ENCODE peak calls at places on chromosome 7, in nine cellular contexts. Z is MM.1S, L is testis, N is suprapubic skin, O is breast epithelium, H is left lung, S is psoas muscle, Y is tibial artery, M is adrenal gland. B is an unnamed sample. For H3K36me3 and H3K27me3, the result is how much of the 10 kb centered on the place peaks cover.

GRCh38 chr7:30466266-30466665 is 12.3 kb downstream of the NOD1 start:
- DNase-seq in O (no peak), H (no peak), L (no peak), N (no peak), Y (no peak), Z (no peak), S (no peak), M (no peak), B (no peak)

GRCh38 chr7:129862672-129863071 is 90.1 kb downstream of the UBE2H start:
- DNase-seq in N (no peak), O (no peak), S (no peak), Z (no peak), H (no peak), L (no peak), M (no peak), Y (no peak), B (no peak)

GRCh38 chr7:150503581-150503980 is 11.1 kb upstream of the GIMAP7 start:
- DNase-seq in H (no peak), L (no peak), M (no peak), Z (no peak), N (no peak), O (no peak), Y (no peak), S (no peak), B (no peak)

GRCh38 chr7:77413128-77413527 is 3.0 kb downstream of the GSAP start:
- DNase-seq in H (peak), Y (no peak), N (no peak), Z (no peak), L (no peak), S (no peak), O (no peak), M (no peak), B (no peak)

GRCh38 chr7:80313716-80314115 is 179.1 kb downstream of the GNAI1 start:
- DNase-seq in N (no peak), M (no peak), Y (no peak), L (no peak), S (no peak), O (no peak), H (no peak), Z (no peak), B (no peak)

GRCh38 chr7:99165816-99166215 is 21.9 kb upstream of the SMURF1 start:
- DNase-seq in H (no peak), Y (peak), N (no peak), S (no peak), Z (no peak), L (no peak), M (no peak), O (no peak), B (no peak)

GRCh38 chr7:55532150-55532917 is 40.0 kb downstream of the VOPP1 start:
- DNase-seq in Y (no peak), M (no peak), N (no peak), Z (peak), L (no peak), H (no peak), S (no peak), O (no peak), B (peak)

GRCh38 chr7:38858281-38858884 is 50.6 kb downstream of the VPS41 start:
- DNase-seq in H (no peak), Z (no peak), M (no peak), Y (no peak), S (no peak), O (no peak), L (no peak), N (no peak), B (no peak)

GRCh38 chr7:157096286-157097055 is 42.3 kb upstream of the UBE3C start:
- DNase-seq in Y (no peak), H (no peak), L (no peak), S (no peak), N (no peak), M (no peak), Z (no peak), O (no peak), B (no peak)

GRCh38 chr7:70481717-70482116 is 650.2 kb upstream of the GALNT17 start:
- DNase-seq in H (no peak), S (no peak), Z (no peak), Y (no peak), O (no peak), M (no peak), N (no peak), L (no peak), B (no peak)

GRCh38 chr7:6435486-6436384 is 12.0 kb downstream of the DAGLB start:
- DNase-seq in H (peak), L (peak), Y (peak), S (peak), O (peak), Z (peak), M (peak), N (peak), B (peak)

GRCh38 chr7:18426564-18427226 is 68.9 kb upstream of the HDAC9 start:
- DNase-seq in N (no peak), H (no peak), O (no peak), S (no peak), Y (no peak), L (no peak), Z (no peak), M (no peak), B (no peak)

DNA sequence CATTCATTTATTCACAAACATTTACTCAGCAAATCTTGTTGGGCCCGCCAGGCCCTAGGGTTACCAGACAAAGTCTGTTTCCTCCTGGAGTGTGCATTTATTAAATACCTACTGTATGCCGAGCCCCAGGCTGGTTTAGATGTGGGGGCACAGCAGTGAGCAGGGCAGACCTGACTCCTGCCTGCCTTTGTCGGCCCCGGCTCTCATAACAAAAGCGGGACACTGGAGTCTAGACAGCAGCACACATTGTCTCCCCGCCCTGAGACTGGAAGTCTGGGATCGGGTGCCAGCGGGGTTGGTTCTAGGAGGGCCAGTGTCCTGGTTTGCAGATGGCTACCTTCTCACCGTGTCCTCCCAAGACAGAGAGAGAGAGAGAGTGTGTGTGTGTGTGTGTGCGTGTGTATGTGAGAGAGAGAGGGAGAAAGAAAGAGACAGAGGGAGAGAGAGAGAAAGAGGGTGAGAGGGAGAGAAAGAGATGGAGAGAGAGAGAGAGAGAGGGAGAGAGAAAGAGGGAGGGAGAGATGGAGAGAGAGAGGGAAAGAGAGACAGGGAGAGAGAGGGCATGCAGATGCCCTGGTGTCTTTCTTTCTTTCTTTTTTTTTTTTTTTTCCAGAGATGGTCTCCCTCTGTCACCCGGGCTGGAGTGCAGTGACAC is 25.9 kb downstream of the ELFN1 start:
- DNase-seq in Y (peak), O (peak), M (no peak), L (peak), N (no peak), S (peak), H (peak), Z (no peak), B (peak)
- H3K36me3 ChIP-seq in Y (under half), O (under half), M (under half), L (under half), N (under half), S (under half), H (under half), Z (under half), B (under half)

DNA sequence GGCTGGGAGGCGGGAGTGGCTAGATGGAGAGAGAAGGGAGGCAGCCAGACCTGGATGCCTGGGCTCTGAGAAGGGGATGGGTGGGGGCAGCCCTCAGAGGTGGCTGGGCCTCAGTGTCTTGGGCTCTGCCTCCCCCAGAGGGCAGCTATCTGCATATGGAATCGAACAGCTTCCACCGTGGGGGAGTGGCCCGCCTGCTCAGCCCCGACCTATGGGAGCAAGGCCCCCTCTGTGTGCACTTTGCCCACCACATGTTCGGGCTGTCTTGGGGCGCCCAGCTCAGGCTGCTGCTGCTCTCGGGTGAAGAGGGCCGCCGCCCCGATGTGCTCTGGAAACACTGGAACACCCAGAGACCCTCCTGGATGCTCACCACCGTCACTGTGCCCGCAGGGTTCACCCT is 3.3 kb downstream of the ZAN start:
- DNase-seq in O (no peak), Y (no peak), M (no peak), N (no peak), Z (no peak), H (no peak), S (no peak), L (no peak), B (no peak)
- H3K27me3 ChIP-seq in O (under half), Y (under half), M (under half), N (under half), Z (half or more), H (under half), S (under half), L (under half), B (under half)

GRCh38 chr7:27145884-27146401 is 1.6 kb downstream of the HOXA6 start:
- DNase-seq in S (no peak), H (no peak), Z (no peak), O (peak), L (no peak), N (no peak), Y (no peak), M (no peak), B (peak)
- H3K4me3 ChIP-seq in S (peak), H (peak), Z (no peak), O (peak), L (no peak), N (peak), Y (no peak), M (no peak), B (no peak)

DNA sequence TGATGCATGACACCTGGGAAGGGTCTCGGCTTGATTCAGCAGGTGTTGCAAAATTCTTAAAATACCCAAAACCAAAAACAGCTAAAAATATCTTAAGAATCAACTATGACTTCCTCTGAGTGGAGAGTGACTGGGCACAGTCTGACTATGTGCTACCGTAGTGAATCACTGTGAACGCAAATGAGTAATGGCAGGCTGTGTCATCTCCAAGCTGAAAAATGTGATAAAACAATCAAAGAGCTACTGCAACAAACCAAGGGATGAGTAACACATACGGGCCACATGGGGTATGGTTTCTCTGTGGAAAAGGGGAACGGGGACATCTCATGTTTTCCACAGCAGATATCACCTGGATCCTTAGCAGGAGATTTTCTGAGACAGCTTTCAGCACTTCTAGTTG is 127.5 kb downstream of the ABCA13 start:
- DNase-seq in O (no peak), S (no peak), L (no peak), M (no peak), Z (peak), H (no peak), Y (no peak), N (no peak), B (no peak)
- H3K36me3 ChIP-seq in O (under half), S (under half), L (under half), M (under half), Z (under half), H (under half), Y (under half), N (under half), B (under half)

DNA sequence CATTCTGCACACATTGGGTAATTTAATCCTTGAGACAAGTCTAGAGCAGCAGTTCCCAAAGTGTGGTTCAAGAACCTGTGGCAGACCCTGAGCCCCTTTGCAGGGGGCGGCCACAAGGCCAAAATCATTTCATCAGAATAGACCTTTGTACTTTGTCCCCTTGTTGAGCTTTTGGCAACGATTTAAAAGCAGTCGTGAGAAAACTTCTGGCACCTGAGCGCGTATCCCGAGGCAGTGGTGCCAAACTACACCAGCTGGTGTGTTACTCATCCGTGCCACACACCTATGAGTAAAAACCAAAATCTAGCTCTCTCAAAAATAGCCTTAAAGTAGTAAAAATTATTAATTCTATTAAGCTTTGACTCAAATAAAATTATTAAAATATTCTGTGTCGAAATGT is 306.8 kb downstream of the SDK1 start:
- DNase-seq in M (no peak), Y (no peak), O (no peak), Z (no peak), N (no peak), S (no peak), H (no peak), L (no peak), B (no peak)
- H3K27me3 ChIP-seq in M (under half), Y (under half), O (under half), Z (under half), N (under half), S (under half), H (under half), L (under half), B (under half)

GRCh38 chr7:87215051-87215450 is 4.5 kb downstream of the TMEM243 start:
- DNase-seq in L (no peak), H (no peak), Z (no peak), O (no peak), N (no peak), Y (no peak), S (no peak), M (no peak), B (no peak)

GRCh38 chr7:87213801-87214200 is 5.7 kb downstream of the TMEM243 start:
- DNase-seq in Z (no peak), O (no peak), S (no peak), N (no peak), M (no peak), L (no peak), H (no peak), Y (no peak), B (no peak)

GRCh38 chr7:87213252-87213651 is 6.3 kb downstream of the TMEM243 start:
- DNase-seq in N (no peak), O (no peak), S (no peak), H (no peak), M (no peak), Z (no peak), Y (no peak), L (no peak), B (no peak)

GRCh38 chr7:87210506-87210905 is 9.0 kb downstream of the TMEM243 start:
- DNase-seq in O (no peak), H (no peak), M (no peak), S (no peak), Z (no peak), Y (no peak), N (no peak), L (no peak), B (no peak)

GRCh38 chr7:87212478-87212877 is 7.1 kb downstream of the TMEM243 start:
- DNase-seq in M (no peak), L (no peak), S (no peak), N (no peak), Z (no peak), Y (no peak), O (no peak), H (no peak), B (no peak)
- H3K4me3 ChIP-seq in M (no peak), L (no peak), S (no peak), N (no peak), Z (no peak), Y (no peak), O (no peak), H (no peak), B (no peak)

GRCh38 chr7:135597181-135597925 is 39.6 kb downstream of the NUP205 start:
- DNase-seq in S (no peak), N (no peak), M (no peak), Y (no peak), Z (no peak), H (no peak), O (no peak), L (no peak), B (no peak)
- H3K36me3 ChIP-seq in S (half or more), N (under half), M (under half), Y (half or more), Z (under half), H (under half), O (under half), L (under half), B (under half)

DNA sequence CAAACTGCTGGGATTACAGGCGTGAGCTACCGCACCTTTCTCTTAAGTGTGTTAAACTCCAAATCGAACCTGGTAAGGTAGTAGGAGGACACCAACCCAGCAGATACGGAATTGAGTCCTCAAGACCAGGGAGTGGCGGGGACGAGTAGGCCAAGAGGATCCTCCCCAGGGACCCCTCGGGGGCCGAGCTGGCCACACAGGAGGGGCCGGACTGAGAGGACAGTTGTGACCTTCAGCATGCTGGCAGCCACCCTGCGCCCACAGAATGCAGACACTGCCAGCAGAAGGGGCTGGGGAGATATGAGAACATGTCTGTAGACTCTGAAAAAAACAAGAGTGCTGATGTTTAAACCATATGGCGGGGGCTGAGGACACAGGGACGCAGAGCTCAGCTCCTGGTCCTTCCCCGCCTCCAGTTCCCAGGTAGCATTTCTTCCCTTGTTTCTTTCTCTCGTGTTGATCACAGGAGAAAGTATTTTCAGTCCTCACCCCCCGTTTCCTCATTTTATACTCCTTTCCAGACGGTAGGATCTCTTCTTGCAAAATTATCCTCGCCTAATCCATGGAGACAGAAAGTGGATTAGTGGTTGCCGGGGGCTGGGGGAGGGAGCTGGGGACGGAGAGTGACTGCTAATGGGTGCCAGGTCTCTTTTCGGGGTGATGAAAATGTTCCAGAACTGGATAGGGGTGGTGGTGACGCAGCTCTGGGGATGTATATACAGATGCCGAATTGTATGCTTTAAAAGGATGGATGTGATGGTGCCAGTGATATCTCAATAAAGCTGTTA is 11.5 kb upstream of the UNCX start:
- DNase-seq in Y (no peak), Z (no peak), N (no peak), M (no peak), O (no peak), S (no peak), L (no peak), H (no peak), B (no peak)
- H3K27me3 ChIP-seq in Y (under half), Z (half or more), N (half or more), M (half or more), O (half or more), S (under half), L (under half), H (under half), B (half or more)

GRCh38 chr7:117869374-117869773 is 3.9 kb downstream of the CTTNBP2 start:
- DNase-seq in M (no peak), L (no peak), S (no peak), Y (no peak), H (no peak), Z (no peak), N (no peak), O (no peak), B (no peak)

GRCh38 chr7:117871778-117872538 is 1.3 kb downstream of the CTTNBP2 start:
- DNase-seq in N (no peak), H (no peak), Y (peak), Z (no peak), S (peak), L (peak), O (no peak), M (no peak), B (peak)

GRCh38 chr7:117871401-117871777 is 1.9 kb downstream of the CTTNBP2 start:
- DNase-seq in Z (no peak), Y (no peak), H (no peak), O (no peak), N (no peak), L (no peak), S (no peak), M (no peak), B (no peak)

GRCh38 chr7:117872565-117873055 is 631 bp downstream of the CTTNBP2 start:
- DNase-seq in O (no peak), M (peak), S (peak), N (peak), L (peak), Z (no peak), H (no peak), Y (peak), B (peak)

DNA sequence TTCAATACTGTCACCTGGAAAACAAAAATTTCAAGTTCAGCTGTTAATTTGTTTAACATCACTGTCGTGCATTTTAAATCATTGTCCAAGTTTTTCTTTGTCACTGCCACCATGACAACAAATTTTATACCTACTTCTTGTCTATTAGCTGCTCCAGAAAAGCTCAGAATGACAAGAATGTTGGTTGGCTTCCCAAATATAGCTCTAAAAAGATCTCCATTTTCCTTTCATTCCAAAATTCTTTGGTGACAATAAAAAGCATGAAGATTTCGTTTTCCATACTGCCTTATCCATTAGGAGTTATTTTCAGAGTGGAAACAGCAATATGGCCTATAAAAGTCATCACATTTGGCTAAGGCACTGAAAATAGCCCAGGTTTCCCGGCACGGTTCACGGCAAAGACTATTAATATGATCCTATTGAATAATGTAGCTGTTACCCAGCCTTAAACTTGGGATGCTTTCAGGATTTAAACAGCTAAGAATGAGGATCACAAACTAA is 2.8 kb downstream of the CTTNBP2 start:
- DNase-seq in S (no peak), M (no peak), L (no peak), N (no peak), H (no peak), O (no peak), Y (no peak), Z (no peak), B (no peak)
- H3K4me3 ChIP-seq in S (no peak), M (no peak), L (no peak), N (no peak), H (no peak), O (no peak), Y (no peak), Z (no peak), B (no peak)